ENCODE peak calls at places on chromosomes 13 and 19, in seven cellular contexts. One of them, this sample, is unnamed.

GRCh38 chr19:18419195-18419698 is at the start of gene SSBP4:
- DNase-seq in WTC11: peak; percentile 69
- DNase-seq in heart right ventricle: peak; percentile 69
- DNase-seq in left cardiac atrium: peak; percentile 75
- DNase-seq in NCI-H2081 treated with DMSO at 0.1 percent for 48 hours: no peak
- DNase-seq in GM12878: no peak
- DNase-seq in activated CD4-positive, alpha-beta T cell treated with anti-CD3 and anti-CD28 coated beads, Interleukin-2, amount 50 U/mL, for 24 hours: no peak
- DNase-seq in this sample: peak; percentile 93

GRCh38 chr13:52862358-52863206 is 14.1 kb upstream of the PCDH8 start:
- DNase-seq in WTC11: peak; percentile 74
- DNase-seq in heart right ventricle: no peak
- DNase-seq in left cardiac atrium: no peak
- DNase-seq in NCI-H2081 treated with DMSO at 0.1 percent for 48 hours: no peak
- DNase-seq in GM12878: no peak
- DNase-seq in activated CD4-positive, alpha-beta T cell treated with anti-CD3 and anti-CD28 coated beads, Interleukin-2, amount 50 U/mL, for 24 hours: no peak
- DNase-seq in this sample: no peak

GRCh38 chr19:1591421-1592022 is 1.1 kb downstream of the MBD3 start:
- DNase-seq in WTC11: no peak
- DNase-seq in heart right ventricle: no peak
- DNase-seq in left cardiac atrium: no peak
- DNase-seq in NCI-H2081 treated with DMSO at 0.1 percent for 48 hours: peak; percentile 26
- DNase-seq in GM12878: no peak
- DNase-seq in activated CD4-positive, alpha-beta T cell treated with anti-CD3 and anti-CD28 coated beads, Interleukin-2, amount 50 U/mL, for 24 hours: no peak
- DNase-seq in this sample: no peak

GRCh38 chr19:16070366-16070990 is 5.8 kb upstream of the TPM4 start:
- DNase-seq in WTC11: no peak
- DNase-seq in heart right ventricle: peak; percentile 50
- DNase-seq in left cardiac atrium: peak; percentile 70
- DNase-seq in NCI-H2081 treated with DMSO at 0.1 percent for 48 hours: no peak
- DNase-seq in GM12878: no peak
- DNase-seq in activated CD4-positive, alpha-beta T cell treated with anti-CD3 and anti-CD28 coated beads, Interleukin-2, amount 50 U/mL, for 24 hours: no peak
- DNase-seq in this sample: peak; percentile 79

GRCh38 chr19:54035215-54036178 is 28.2 kb downstream of the VSTM1 start:
- DNase-seq in WTC11: no peak
- DNase-seq in heart right ventricle: no peak
- DNase-seq in left cardiac atrium: no peak
- DNase-seq in NCI-H2081 treated with DMSO at 0.1 percent for 48 hours: no peak
- DNase-seq in GM12878: no peak
- DNase-seq in activated CD4-positive, alpha-beta T cell treated with anti-CD3 and anti-CD28 coated beads, Interleukin-2, amount 50 U/mL, for 24 hours: no peak
- DNase-seq in this sample: no peak

GRCh38 chr19:31127132-31127967 is 221.9 kb downstream of the TSHZ3 start:
- DNase-seq in WTC11: no peak
- DNase-seq in heart right ventricle: no peak
- DNase-seq in left cardiac atrium: no peak
- DNase-seq in NCI-H2081 treated with DMSO at 0.1 percent for 48 hours: no peak
- DNase-seq in GM12878: no peak
- DNase-seq in activated CD4-positive, alpha-beta T cell treated with anti-CD3 and anti-CD28 coated beads, Interleukin-2, amount 50 U/mL, for 24 hours: no peak
- DNase-seq in this sample: peak; percentile 74

GRCh38 chr19:29893606-29894284 is 48.3 kb upstream of the URI1 start:
- DNase-seq in WTC11: no peak
- DNase-seq in heart right ventricle: no peak
- DNase-seq in left cardiac atrium: no peak
- DNase-seq in NCI-H2081 treated with DMSO at 0.1 percent for 48 hours: no peak
- DNase-seq in GM12878: no peak
- DNase-seq in activated CD4-positive, alpha-beta T cell treated with anti-CD3 and anti-CD28 coated beads, Interleukin-2, amount 50 U/mL, for 24 hours: no peak
- DNase-seq in this sample: no peak

GRCh38 chr13:38970380-38971051 is 20.1 kb downstream of the STOML3 start:
- DNase-seq in WTC11: no peak
- DNase-seq in heart right ventricle: no peak
- DNase-seq in left cardiac atrium: no peak
- DNase-seq in NCI-H2081 treated with DMSO at 0.1 percent for 48 hours: no peak
- DNase-seq in GM12878: no peak
- DNase-seq in activated CD4-positive, alpha-beta T cell treated with anti-CD3 and anti-CD28 coated beads, Interleukin-2, amount 50 U/mL, for 24 hours: no peak
- DNase-seq in this sample: peak; percentile 1

GRCh38 chr13:98129059-98129741 is 13.7 kb upstream of the FARP1 start:
- DNase-seq in WTC11: no peak
- DNase-seq in heart right ventricle: no peak
- DNase-seq in left cardiac atrium: no peak
- DNase-seq in NCI-H2081 treated with DMSO at 0.1 percent for 48 hours: no peak
- DNase-seq in GM12878: no peak
- DNase-seq in activated CD4-positive, alpha-beta T cell treated with anti-CD3 and anti-CD28 coated beads, Interleukin-2, amount 50 U/mL, for 24 hours: no peak
- DNase-seq in this sample: no peak

GRCh38 chr19:40605201-40605971 is 4.2 kb downstream of the LTBP4 start:
- DNase-seq in WTC11: peak; percentile 66
- DNase-seq in heart right ventricle: peak; percentile 61
- DNase-seq in left cardiac atrium: peak; percentile 79
- DNase-seq in NCI-H2081 treated with DMSO at 0.1 percent for 48 hours: no peak
- DNase-seq in GM12878: peak; percentile 48
- DNase-seq in activated CD4-positive, alpha-beta T cell treated with anti-CD3 and anti-CD28 coated beads, Interleukin-2, amount 50 U/mL, for 24 hours: peak; percentile 58
- DNase-seq in this sample: peak; percentile 48

GRCh38 chr13:45224181-45224580 is 23.3 kb upstream of the KCTD4 start:
- DNase-seq in WTC11: no peak
- DNase-seq in heart right ventricle: no peak
- DNase-seq in left cardiac atrium: no peak
- DNase-seq in NCI-H2081 treated with DMSO at 0.1 percent for 48 hours: no peak
- DNase-seq in GM12878: no peak
- DNase-seq in activated CD4-positive, alpha-beta T cell treated with anti-CD3 and anti-CD28 coated beads, Interleukin-2, amount 50 U/mL, for 24 hours: no peak
- DNase-seq in this sample: no peak

GRCh38 chr13:64505511-64505910 is 2724.6 kb downstream of the PCDH9 start:
- DNase-seq in WTC11: no peak
- DNase-seq in heart right ventricle: no peak
- DNase-seq in left cardiac atrium: no peak
- DNase-seq in NCI-H2081 treated with DMSO at 0.1 percent for 48 hours: no peak
- DNase-seq in GM12878: no peak
- DNase-seq in activated CD4-positive, alpha-beta T cell treated with anti-CD3 and anti-CD28 coated beads, Interleukin-2, amount 50 U/mL, for 24 hours: no peak
- DNase-seq in this sample: no peak

GRCh38 chr19:48419158-48419920 is 25.9 kb downstream of the GRIN2D start:
- DNase-seq in WTC11: peak; percentile 88
- DNase-seq in heart right ventricle: no peak
- DNase-seq in left cardiac atrium: peak; percentile 52
- DNase-seq in NCI-H2081 treated with DMSO at 0.1 percent for 48 hours: no peak
- DNase-seq in GM12878: peak; percentile 57
- DNase-seq in activated CD4-positive, alpha-beta T cell treated with anti-CD3 and anti-CD28 coated beads, Interleukin-2, amount 50 U/mL, for 24 hours: no peak
- DNase-seq in this sample: peak; percentile 67

GRCh38 chr19:13022111-13022858 is 27.0 kb downstream of the NFIX start:
- DNase-seq in WTC11: no peak
- DNase-seq in heart right ventricle: peak; percentile 50
- DNase-seq in left cardiac atrium: no peak
- DNase-seq in NCI-H2081 treated with DMSO at 0.1 percent for 48 hours: no peak
- DNase-seq in GM12878: no peak
- DNase-seq in activated CD4-positive, alpha-beta T cell treated with anti-CD3 and anti-CD28 coated beads, Interleukin-2, amount 50 U/mL, for 24 hours: no peak
- DNase-seq in this sample: no peak

GRCh38 chr19:20422616-20423205 is 142.9 kb downstream of the ZNF737 start:
- DNase-seq in WTC11: no peak
- DNase-seq in heart right ventricle: peak; percentile 4
- DNase-seq in left cardiac atrium: no peak
- DNase-seq in NCI-H2081 treated with DMSO at 0.1 percent for 48 hours: no peak
- DNase-seq in GM12878: no peak
- DNase-seq in activated CD4-positive, alpha-beta T cell treated with anti-CD3 and anti-CD28 coated beads, Interleukin-2, amount 50 U/mL, for 24 hours: no peak
- DNase-seq in this sample: no peak

GRCh38 chr13:113118328-113119021 is 4.1 kb upstream of the F10 start:
- DNase-seq in WTC11: no peak
- DNase-seq in heart right ventricle: no peak
- DNase-seq in left cardiac atrium: peak; percentile 17
- DNase-seq in NCI-H2081 treated with DMSO at 0.1 percent for 48 hours: no peak
- DNase-seq in GM12878: no peak
- DNase-seq in activated CD4-positive, alpha-beta T cell treated with anti-CD3 and anti-CD28 coated beads, Interleukin-2, amount 50 U/mL, for 24 hours: no peak
- DNase-seq in this sample: no peak

GRCh38 chr13:93230466-93230865 is 3.9 kb downstream of the GPC6 start:
- DNase-seq in WTC11: no peak
- DNase-seq in heart right ventricle: no peak
- DNase-seq in left cardiac atrium: no peak
- DNase-seq in NCI-H2081 treated with DMSO at 0.1 percent for 48 hours: no peak
- DNase-seq in GM12878: no peak
- DNase-seq in activated CD4-positive, alpha-beta T cell treated with anti-CD3 and anti-CD28 coated beads, Interleukin-2, amount 50 U/mL, for 24 hours: no peak
- DNase-seq in this sample: no peak

GRCh38 chr19:48746738-48747575 is at the start of gene IZUMO1:
- DNase-seq in WTC11: peak; percentile 91
- DNase-seq in heart right ventricle: peak; percentile 94
- DNase-seq in left cardiac atrium: peak; percentile 92
- DNase-seq in NCI-H2081 treated with DMSO at 0.1 percent for 48 hours: no peak
- DNase-seq in GM12878: no peak
- DNase-seq in activated CD4-positive, alpha-beta T cell treated with anti-CD3 and anti-CD28 coated beads, Interleukin-2, amount 50 U/mL, for 24 hours: no peak
- DNase-seq in this sample: peak; percentile 94

GRCh38 chr13:40440990-40441820 is 225.2 kb downstream of the FOXO1 start:
- DNase-seq in WTC11: no peak
- DNase-seq in heart right ventricle: peak; percentile 83
- DNase-seq in left cardiac atrium: peak; percentile 85
- DNase-seq in NCI-H2081 treated with DMSO at 0.1 percent for 48 hours: no peak
- DNase-seq in GM12878: no peak
- DNase-seq in activated CD4-positive, alpha-beta T cell treated with anti-CD3 and anti-CD28 coated beads, Interleukin-2, amount 50 U/mL, for 24 hours: no peak
- DNase-seq in this sample: peak; percentile 58

GRCh38 chr19:55320844-55321419 is 4.2 kb downstream of the TMEM150B start:
- DNase-seq in WTC11: no peak
- DNase-seq in heart right ventricle: no peak
- DNase-seq in left cardiac atrium: no peak
- DNase-seq in NCI-H2081 treated with DMSO at 0.1 percent for 48 hours: no peak
- DNase-seq in GM12878: no peak
- DNase-seq in activated CD4-positive, alpha-beta T cell treated with anti-CD3 and anti-CD28 coated beads, Interleukin-2, amount 50 U/mL, for 24 hours: no peak
- DNase-seq in this sample: no peak

GRCh38 chr19:1087813-1088418 is 7.3 kb downstream of the POLR2E start:
- DNase-seq in WTC11: no peak
- DNase-seq in heart right ventricle: no peak
- DNase-seq in left cardiac atrium: no peak
- DNase-seq in NCI-H2081 treated with DMSO at 0.1 percent for 48 hours: no peak
- DNase-seq in GM12878: no peak
- DNase-seq in activated CD4-positive, alpha-beta T cell treated with anti-CD3 and anti-CD28 coated beads, Interleukin-2, amount 50 U/mL, for 24 hours: no peak
- DNase-seq in this sample: no peak

GRCh38 chr13:44757671-44758070 is 181.5 kb upstream of the TSC22D1 start:
- DNase-seq in WTC11: no peak
- DNase-seq in heart right ventricle: no peak
- DNase-seq in left cardiac atrium: no peak
- DNase-seq in NCI-H2081 treated with DMSO at 0.1 percent for 48 hours: no peak
- DNase-seq in GM12878: no peak
- DNase-seq in activated CD4-positive, alpha-beta T cell treated with anti-CD3 and anti-CD28 coated beads, Interleukin-2, amount 50 U/mL, for 24 hours: no peak
- DNase-seq in this sample: no peak

GRCh38 chr13:45781553-45782326 is 69.8 kb downstream of the SIAH3 start:
- DNase-seq in WTC11: no peak
- DNase-seq in heart right ventricle: peak; percentile 80
- DNase-seq in left cardiac atrium: peak; percentile 56
- DNase-seq in NCI-H2081 treated with DMSO at 0.1 percent for 48 hours: peak; percentile 57
- DNase-seq in GM12878: no peak
- DNase-seq in activated CD4-positive, alpha-beta T cell treated with anti-CD3 and anti-CD28 coated beads, Interleukin-2, amount 50 U/mL, for 24 hours: no peak
- DNase-seq in this sample: peak; percentile 40

GRCh38 chr13:64746845-64747244 is 2483.3 kb downstream of the PCDH9 start:
- DNase-seq in WTC11: no peak
- DNase-seq in heart right ventricle: no peak
- DNase-seq in left cardiac atrium: no peak
- DNase-seq in NCI-H2081 treated with DMSO at 0.1 percent for 48 hours: no peak
- DNase-seq in GM12878: no peak
- DNase-seq in activated CD4-positive, alpha-beta T cell treated with anti-CD3 and anti-CD28 coated beads, Interleukin-2, amount 50 U/mL, for 24 hours: no peak
- DNase-seq in this sample: no peak

GRCh38 chr19:50162988-50163387 is at the start of gene IZUMO2:
- DNase-seq in WTC11: peak; percentile 72
- DNase-seq in heart right ventricle: no peak
- DNase-seq in left cardiac atrium: no peak
- DNase-seq in NCI-H2081 treated with DMSO at 0.1 percent for 48 hours: no peak
- DNase-seq in GM12878: no peak
- DNase-seq in activated CD4-positive, alpha-beta T cell treated with anti-CD3 and anti-CD28 coated beads, Interleukin-2, amount 50 U/mL, for 24 hours: no peak
- DNase-seq in this sample: no peak

GRCh38 chr13:110230661-110231347 is 76.2 kb downstream of the COL4A1 start:
- DNase-seq in WTC11: no peak
- DNase-seq in heart right ventricle: no peak
- DNase-seq in left cardiac atrium: no peak
- DNase-seq in NCI-H2081 treated with DMSO at 0.1 percent for 48 hours: no peak
- DNase-seq in GM12878: no peak
- DNase-seq in activated CD4-positive, alpha-beta T cell treated with anti-CD3 and anti-CD28 coated beads, Interleukin-2, amount 50 U/mL, for 24 hours: no peak
- DNase-seq in this sample: no peak

GRCh38 chr13:98445340-98446233 is 131.3 kb downstream of the STK24 start:
- DNase-seq in WTC11: peak; percentile 90
- DNase-seq in heart right ventricle: peak; percentile 60
- DNase-seq in left cardiac atrium: peak; percentile 72
- DNase-seq in NCI-H2081 treated with DMSO at 0.1 percent for 48 hours: no peak
- DNase-seq in GM12878: peak; percentile 17
- DNase-seq in activated CD4-positive, alpha-beta T cell treated with anti-CD3 and anti-CD28 coated beads, Interleukin-2, amount 50 U/mL, for 24 hours: peak; percentile 63
- DNase-seq in this sample: peak; percentile 72

GRCh38 chr19:53844849-53845246 is 20.7 kb upstream of the NLRP12 start:
- DNase-seq in WTC11: no peak
- DNase-seq in heart right ventricle: no peak
- DNase-seq in left cardiac atrium: no peak
- DNase-seq in NCI-H2081 treated with DMSO at 0.1 percent for 48 hours: no peak
- DNase-seq in GM12878: no peak
- DNase-seq in activated CD4-positive, alpha-beta T cell treated with anti-CD3 and anti-CD28 coated beads, Interleukin-2, amount 50 U/mL, for 24 hours: no peak
- DNase-seq in this sample: no peak

GRCh38 chr19:43976732-43977131 is 7.3 kb upstream of the ZNF155 start:
- DNase-seq in WTC11: no peak
- DNase-seq in heart right ventricle: no peak
- DNase-seq in left cardiac atrium: no peak
- DNase-seq in NCI-H2081 treated with DMSO at 0.1 percent for 48 hours: no peak
- DNase-seq in GM12878: no peak
- DNase-seq in activated CD4-positive, alpha-beta T cell treated with anti-CD3 and anti-CD28 coated beads, Interleukin-2, amount 50 U/mL, for 24 hours: no peak
- DNase-seq in this sample: no peak

GRCh38 chr13:99577934-99578917 is 77.0 kb downstream of the TM9SF2 start:
- DNase-seq in WTC11: no peak
- DNase-seq in heart right ventricle: no peak
- DNase-seq in left cardiac atrium: no peak
- DNase-seq in NCI-H2081 treated with DMSO at 0.1 percent for 48 hours: no peak
- DNase-seq in GM12878: no peak
- DNase-seq in activated CD4-positive, alpha-beta T cell treated with anti-CD3 and anti-CD28 coated beads, Interleukin-2, amount 50 U/mL, for 24 hours: no peak
- DNase-seq in this sample: no peak

GRCh38 chr19:5093953-5094718 is 125.2 kb downstream of the KDM4B start:
- DNase-seq in WTC11: no peak
- DNase-seq in heart right ventricle: no peak
- DNase-seq in left cardiac atrium: no peak
- DNase-seq in NCI-H2081 treated with DMSO at 0.1 percent for 48 hours: no peak
- DNase-seq in GM12878: no peak
- DNase-seq in activated CD4-positive, alpha-beta T cell treated with anti-CD3 and anti-CD28 coated beads, Interleukin-2, amount 50 U/mL, for 24 hours: no peak
- DNase-seq in this sample: no peak

GRCh38 chr19:53906211-53907192 is 2.6 kb upstream of the CACNG7 start:
- DNase-seq in WTC11: peak; percentile 89
- DNase-seq in heart right ventricle: peak; percentile 18
- DNase-seq in left cardiac atrium: peak; percentile 51
- DNase-seq in NCI-H2081 treated with DMSO at 0.1 percent for 48 hours: no peak
- DNase-seq in GM12878: no peak
- DNase-seq in activated CD4-positive, alpha-beta T cell treated with anti-CD3 and anti-CD28 coated beads, Interleukin-2, amount 50 U/mL, for 24 hours: peak; percentile 55
- DNase-seq in this sample: peak; percentile 77

GRCh38 chr19:8316351-8317125 is 4.6 kb downstream of the NDUFA7 start:
- DNase-seq in WTC11: no peak
- DNase-seq in heart right ventricle: no peak
- DNase-seq in left cardiac atrium: peak; percentile 19
- DNase-seq in NCI-H2081 treated with DMSO at 0.1 percent for 48 hours: no peak
- DNase-seq in GM12878: no peak
- DNase-seq in activated CD4-positive, alpha-beta T cell treated with anti-CD3 and anti-CD28 coated beads, Interleukin-2, amount 50 U/mL, for 24 hours: no peak
- DNase-seq in this sample: no peak

GRCh38 chr19:31126236-31126635 is 223.0 kb downstream of the TSHZ3 start:
- DNase-seq in WTC11: no peak
- DNase-seq in heart right ventricle: no peak
- DNase-seq in left cardiac atrium: no peak
- DNase-seq in NCI-H2081 treated with DMSO at 0.1 percent for 48 hours: no peak
- DNase-seq in GM12878: no peak
- DNase-seq in activated CD4-positive, alpha-beta T cell treated with anti-CD3 and anti-CD28 coated beads, Interleukin-2, amount 50 U/mL, for 24 hours: no peak
- DNase-seq in this sample: no peak

GRCh38 chr19:33751386-33751770 is 45.3 kb upstream of the KCTD15 start:
- DNase-seq in WTC11: no peak
- DNase-seq in heart right ventricle: no peak
- DNase-seq in left cardiac atrium: no peak
- DNase-seq in NCI-H2081 treated with DMSO at 0.1 percent for 48 hours: no peak
- DNase-seq in GM12878: no peak
- DNase-seq in activated CD4-positive, alpha-beta T cell treated with anti-CD3 and anti-CD28 coated beads, Interleukin-2, amount 50 U/mL, for 24 hours: no peak
- DNase-seq in this sample: no peak

GRCh38 chr13:33911521-33911920 is 93.6 kb downstream of the RFC3 start:
- DNase-seq in WTC11: no peak
- DNase-seq in heart right ventricle: no peak
- DNase-seq in left cardiac atrium: no peak
- DNase-seq in NCI-H2081 treated with DMSO at 0.1 percent for 48 hours: no peak
- DNase-seq in GM12878: no peak
- DNase-seq in activated CD4-positive, alpha-beta T cell treated with anti-CD3 and anti-CD28 coated beads, Interleukin-2, amount 50 U/mL, for 24 hours: no peak
- DNase-seq in this sample: no peak

GRCh38 chr13:95956589-95957148 is 96.5 kb downstream of the UGGT2 start:
- DNase-seq in WTC11: no peak
- DNase-seq in heart right ventricle: no peak
- DNase-seq in left cardiac atrium: no peak
- DNase-seq in NCI-H2081 treated with DMSO at 0.1 percent for 48 hours: no peak
- DNase-seq in GM12878: peak; percentile 21
- DNase-seq in activated CD4-positive, alpha-beta T cell treated with anti-CD3 and anti-CD28 coated beads, Interleukin-2, amount 50 U/mL, for 24 hours: no peak
- DNase-seq in this sample: no peak